ENCODE peak calls at places on chromosomes 11 and 22, in nine cellular contexts. P, W, J, R, E, V, N, L and A are unnamed samples.

GRCh38 chr11:13761712-13762111 is 93.2 kb downstream of the FAR1 start:
- DNase-seq in P (no peak), W (no peak), J (no peak), R (no peak), E (no peak), V (no peak), N (no peak), L (no peak), A (no peak)

GRCh38 chr22:19890502-19891349 is 36.1 kb upstream of the GNB1L start:
- DNase-seq in P (no peak), W (no peak), J (peak; percentile 60), R (no peak), E (no peak), V (no peak), N (no peak), L (no peak), A (no peak)

GRCh38 chr11:89176938-89177337 is 737 bp upstream of the TYR start:
- DNase-seq in P (no peak), W (no peak), J (no peak), R (no peak), E (no peak), V (no peak), N (no peak), L (no peak), A (no peak)

GRCh38 chr11:14625804-14626203 is 17.8 kb upstream of the PDE3B start:
- DNase-seq in P (no peak), W (no peak), J (no peak), R (no peak), E (no peak), V (no peak), N (no peak), L (no peak), A (no peak)

GRCh38 chr11:11706022-11706421 is 84.2 kb upstream of the GALNT18 start:
- DNase-seq in P (no peak), W (no peak), J (no peak), R (peak; percentile 52), E (no peak), V (no peak), N (no peak), L (no peak), A (no peak)

GRCh38 chr11:36010010-36010740 is 66.3 kb downstream of the LDLRAD3 start:
- DNase-seq in P (no peak), W (no peak), J (no peak), R (no peak), E (no peak), V (no peak), N (no peak), L (no peak), A (no peak)

GRCh38 chr11:8019671-8020597 is 32.8 kb downstream of the EIF3F start:
- DNase-seq in P (no peak), W (no peak), J (peak; percentile 87), R (no peak), E (no peak), V (peak; percentile 39), N (no peak), L (peak; percentile 45), A (peak; percentile 64)

GRCh38 chr11:75107187-75107586 is 10.5 kb upstream of the OR2AT4 start:
- DNase-seq in P (no peak), W (no peak), J (no peak), R (no peak), E (no peak), V (no peak), N (no peak), L (no peak), A (no peak)

GRCh38 chr11:70912226-70912840 is 340.0 kb downstream of the SHANK2 start:
- DNase-seq in P (no peak), W (no peak), J (no peak), R (no peak), E (no peak), V (no peak), N (no peak), L (no peak), A (no peak)

GRCh38 chr22:50562523-50563409 is at the start of gene SYCE3:
- DNase-seq in P (peak; percentile 99), W (peak; percentile 93), J (peak; percentile 97), R (peak; percentile 98), E (peak; percentile 94), V (peak; percentile 95), N (peak; percentile 99), L (peak; percentile 100), A (peak; percentile 98)

GRCh38 chr22:26617251-26618199 is at the start of gene CRYBB1:
- DNase-seq in P (no peak), W (no peak), J (peak; percentile 79), R (peak; percentile 69), E (peak; percentile 22), V (no peak), N (peak; percentile 16), L (peak; percentile 53), A (no peak)

GRCh38 chr22:21606775-21607174 is 23.0 kb downstream of the YDJC start:
- DNase-seq in P (no peak), W (no peak), J (no peak), R (no peak), E (peak; percentile 66), V (no peak), N (no peak), L (no peak), A (no peak)

GRCh38 chr22:35299217-35299716 is 427 bp upstream of the TOM1 start:
- DNase-seq in P (no peak), W (no peak), J (peak; percentile 60), R (no peak), E (no peak), V (no peak), N (no peak), L (no peak), A (no peak)

GRCh38 chr22:48856308-48856615 is 971.4 kb downstream of the BRD1 start:
- DNase-seq in P (no peak), W (no peak), J (no peak), R (no peak), E (no peak), V (no peak), N (no peak), L (no peak), A (no peak)

GRCh38 chr11:119743041-119743440 is 14.0 kb upstream of the NECTIN1 start:
- DNase-seq in P (no peak), W (no peak), J (no peak), R (no peak), E (no peak), V (no peak), N (peak; percentile 52), L (no peak), A (no peak)
- TF ChIP-seq EP300 in P (no peak), W (no peak), J (no peak), R (no peak), E (no peak), V (no peak), N (no peak), L (no peak), A (no peak)

GRCh38 chr11:557328-558132 is 3.0 kb downstream of the LMNTD2 start:
- DNase-seq in P (no peak), W (no peak), J (no peak), R (no peak), E (no peak), V (no peak), N (no peak), L (no peak), A (no peak)

GRCh38 chr11:556857-557256 is 3.7 kb downstream of the LMNTD2 start:
- DNase-seq in P (no peak), W (no peak), J (no peak), R (no peak), E (no peak), V (no peak), N (no peak), L (no peak), A (no peak)

GRCh38 chr11:555500-556174 is 4.9 kb downstream of the LMNTD2 start:
- DNase-seq in P (no peak), W (no peak), J (peak; percentile 59), R (no peak), E (no peak), V (no peak), N (no peak), L (peak; percentile 63), A (no peak)

GRCh38 chr11:554824-555499 is 5.6 kb downstream of the LMNTD2 start:
- DNase-seq in P (peak; percentile 78), W (no peak), J (peak; percentile 92), R (no peak), E (peak; percentile 83), V (no peak), N (peak; percentile 81), L (peak; percentile 91), A (no peak)

GRCh38 chr11:556175-556699 is 4.3 kb downstream of the LMNTD2 start:
- DNase-seq in P (peak; percentile 48), W (no peak), J (no peak), R (no peak), E (no peak), V (no peak), N (no peak), L (peak; percentile 63), A (no peak)
- H3K4me3 ChIP-seq in P (peak overlapping the region; percentile 32), W (no peak overlapping the region), J (peak overlapping the region; percentile 53), R (no peak overlapping the region), E (no peak overlapping the region), V (no peak overlapping the region), N (no peak overlapping the region), L (peak overlapping the region; percentile 29), A (peak overlapping the region; percentile 52)

GRCh38 chr11:118313242-118313641 is 8.7 kb downstream of the CD3E start:
- DNase-seq in P (no peak), W (no peak), J (no peak), R (no peak), E (no peak), V (no peak), N (no peak), L (no peak), A (no peak)
- H3K36me3 ChIP-seq in P (no peaks in the 10 kb centered on the region), W (no peaks in the 10 kb centered on the region), J (no peaks in the 10 kb centered on the region), R (no peaks in the 10 kb centered on the region), E (no peaks in the 10 kb centered on the region), V (no peaks in the 10 kb centered on the region), N (no peaks in the 10 kb centered on the region), L (no peaks in the 10 kb centered on the region), A (no peaks in the 10 kb centered on the region)

DNA sequence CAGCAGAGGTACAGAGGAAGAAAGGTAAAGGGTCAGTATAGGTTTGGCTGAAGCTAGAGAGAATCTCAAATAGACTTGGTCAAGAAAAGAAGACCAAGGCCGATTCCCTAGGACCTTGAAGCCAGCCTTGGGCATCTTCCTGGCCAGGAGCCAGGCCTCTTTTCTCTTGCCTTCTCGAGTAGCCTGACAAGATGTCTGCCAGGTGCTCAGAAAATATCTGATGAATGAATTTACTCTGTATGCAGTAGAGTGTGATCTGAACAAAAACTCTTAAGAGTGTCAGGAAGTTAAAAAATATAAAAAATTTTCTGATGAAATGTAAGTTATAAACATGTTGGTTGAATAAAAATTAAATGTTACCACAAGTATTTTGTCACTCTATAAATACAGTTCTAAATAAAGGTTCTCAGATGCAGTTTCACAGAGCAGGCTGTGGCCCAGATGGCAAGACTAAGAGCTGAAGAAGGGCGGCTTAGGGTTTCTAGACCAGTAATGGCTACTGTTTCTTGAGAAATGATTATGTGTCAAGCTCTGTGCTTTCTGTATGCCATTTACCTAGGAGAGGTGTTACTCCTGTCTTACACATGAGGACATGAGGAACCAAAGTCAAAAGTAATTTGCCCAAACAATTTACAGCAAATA is 98.1 kb downstream of the ATXN10 start:
- DNase-seq in P (no peak), W (no peak), J (no peak), R (no peak), E (no peak), V (no peak), N (no peak), L (no peak), A (no peak)
- TF ChIP-seq EP300 in P (no peak), W (no peak), J (no peak), R (no peak), E (no peak), V (no peak), N (no peak), L (no peak), A (no peak)

GRCh38 chr11:134276396-134277175 is 407 bp downstream of the GLB1L3 start:
- DNase-seq in P (no peak), W (no peak), J (peak; percentile 77), R (no peak), E (no peak), V (no peak), N (no peak), L (peak; percentile 78), A (peak; percentile 60)
- H3K4me3 ChIP-seq in P (peak overlapping the region; percentile 27), W (no peak overlapping the region), J (peak overlapping the region; percentile 42), R (peak overlapping the region; percentile 45), E (peak overlapping the region; percentile 18), V (peak overlapping the region; percentile 30), N (no peak overlapping the region), L (peak overlapping the region; percentile 89), A (peak overlapping the region; percentile 46)